ENCODE peak calls at places on chromosomes 13 and 19, in four cellular contexts. One of them, this sample, is unnamed. For H3K9me1, the result is how much of the 10 kb centered on the place peaks cover.

GRCh38 chr19:47240561-47240960 is 9.6 kb upstream of the BBC3 start:
- DNase-seq in endothelial cell of umbilical vein: no peak
- DNase-seq in keratinocyte: no peak
- DNase-seq in IMR-90: no peak
- DNase-seq in this sample: no peak

GRCh38 chr19:50465986-50466771 is 10.1 kb upstream of the EMC10 start:
- DNase-seq in IMR-90: no peak
- DNase-seq in keratinocyte: no peak
- DNase-seq in endothelial cell of umbilical vein: no peak
- DNase-seq in this sample: peak

GRCh38 chr13:102295316-102296048 is 106.4 kb downstream of the FGF14 start:
- DNase-seq in keratinocyte: no peak
- DNase-seq in endothelial cell of umbilical vein: no peak
- DNase-seq in IMR-90: peak
- DNase-seq in this sample: no peak

GRCh38 chr13:108220042-108220441 is 1.9 kb downstream of the ABHD13 start:
- DNase-seq in IMR-90: no peak
- DNase-seq in endothelial cell of umbilical vein: no peak
- DNase-seq in keratinocyte: peak
- DNase-seq in this sample: no peak

GRCh38 chr19:39599116-39599515 is 3.2 kb upstream of the LGALS13 start:
- DNase-seq in keratinocyte: no peak
- DNase-seq in endothelial cell of umbilical vein: peak
- DNase-seq in IMR-90: peak
- DNase-seq in this sample: peak

GRCh38 chr13:38814331-38814730 is 127.5 kb downstream of the FREM2 start:
- DNase-seq in keratinocyte: no peak
- DNase-seq in endothelial cell of umbilical vein: no peak
- DNase-seq in IMR-90: no peak
- DNase-seq in this sample: no peak

GRCh38 chr19:45995715-45996385 is 583 bp downstream of the CCDC61 start:
- DNase-seq in IMR-90: peak
- DNase-seq in endothelial cell of umbilical vein: no peak
- DNase-seq in keratinocyte: no peak
- DNase-seq in this sample: peak

GRCh38 chr19:44869728-44870470 is 21.2 kb upstream of the TOMM40 start:
- DNase-seq in IMR-90: peak
- DNase-seq in keratinocyte: no peak
- DNase-seq in endothelial cell of umbilical vein: peak
- DNase-seq in this sample: peak

DNA sequence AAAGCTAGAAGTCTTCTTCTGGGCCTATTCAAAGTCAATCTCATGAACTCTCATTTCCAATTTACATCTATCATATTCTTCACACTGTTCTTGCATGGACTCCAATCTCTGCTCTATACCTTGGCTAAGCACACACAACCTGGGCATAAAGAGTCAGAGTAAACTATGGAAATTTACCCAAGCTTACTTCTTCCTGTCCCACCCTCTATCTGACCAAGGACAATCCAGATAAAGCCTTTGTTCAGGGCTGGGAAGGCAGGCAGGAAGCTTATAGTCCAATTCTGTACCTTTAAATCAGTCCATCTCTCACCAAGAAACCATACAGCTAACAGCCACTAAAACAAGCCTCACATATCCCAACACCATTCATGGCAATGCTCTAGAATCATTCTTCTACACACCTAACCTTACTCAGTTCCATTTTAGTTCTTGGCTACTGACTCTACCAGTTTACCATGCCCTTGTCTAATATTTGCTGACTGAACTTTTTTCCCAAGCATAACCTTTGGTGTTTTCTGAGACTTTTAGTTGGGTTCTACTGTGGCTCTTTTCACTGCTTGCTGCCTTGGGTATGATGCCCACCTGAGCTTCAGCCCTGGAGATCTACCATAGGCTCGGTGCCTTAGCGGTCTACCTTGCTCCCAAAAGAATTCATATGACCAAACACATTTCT is 38.9 kb downstream of the N4BP2L2 start:
- DNase-seq in IMR-90: no peak
- DNase-seq in endothelial cell of umbilical vein: no peak
- DNase-seq in keratinocyte: no peak
- DNase-seq in this sample: no peak
- H3K9me1 ChIP-seq in IMR-90: under half
- H3K9me1 ChIP-seq in endothelial cell of umbilical vein: under half
- H3K9me1 ChIP-seq in keratinocyte: under half
- H3K9me1 ChIP-seq in this sample: under half

DNA sequence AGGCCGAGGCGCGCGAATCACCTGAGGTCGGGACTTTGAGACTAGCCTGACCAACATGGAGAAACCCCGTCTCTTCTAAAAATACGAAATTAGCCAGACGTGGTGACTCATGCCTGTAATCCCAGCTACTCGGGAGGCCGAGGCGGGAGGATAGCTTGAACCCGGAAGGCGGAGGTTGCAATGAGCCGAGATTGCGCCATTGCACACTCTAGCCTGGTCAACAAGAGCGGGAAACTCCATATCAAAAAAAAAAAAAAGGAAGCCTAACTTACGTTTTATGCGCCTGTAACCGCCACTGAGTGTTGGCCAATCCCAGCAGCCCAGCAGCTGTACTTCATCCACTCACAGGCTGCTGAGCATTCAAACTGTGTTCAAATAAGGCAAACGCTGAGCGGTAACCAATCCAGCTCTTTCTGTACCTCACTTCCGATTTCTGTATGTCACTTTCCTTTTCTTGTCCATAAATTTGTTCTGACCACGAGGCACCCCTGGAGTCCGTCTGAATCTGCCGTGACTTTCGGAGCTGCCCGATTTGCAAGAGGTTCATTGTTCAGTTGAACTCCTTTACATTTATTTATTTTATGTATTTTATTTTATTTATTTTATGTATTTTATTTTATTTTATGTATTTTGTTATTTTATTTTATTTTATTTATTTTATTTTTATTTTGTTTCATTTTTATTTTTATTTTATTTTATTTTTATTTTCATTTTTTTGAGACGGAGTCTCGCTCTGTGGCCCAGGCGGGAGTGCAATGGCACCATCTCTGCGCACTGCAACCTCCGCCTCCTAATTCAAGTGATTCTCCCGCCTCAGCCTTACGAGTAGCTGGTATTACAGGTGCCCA is 18.2 kb downstream of the DPRX start:
- DNase-seq in IMR-90: no peak
- DNase-seq in keratinocyte: no peak
- DNase-seq in endothelial cell of umbilical vein: no peak
- DNase-seq in this sample: no peak
- H3K9me1 ChIP-seq in IMR-90: under half
- H3K9me1 ChIP-seq in keratinocyte: under half
- H3K9me1 ChIP-seq in endothelial cell of umbilical vein: under half
- H3K9me1 ChIP-seq in this sample: under half

GRCh38 chr19:33201473-33201872 is 7.3 kb downstream of the LRP3 start:
- DNase-seq in IMR-90: no peak
- DNase-seq in endothelial cell of umbilical vein: no peak
- DNase-seq in keratinocyte: no peak
- DNase-seq in this sample: no peak
- H3K9me1 ChIP-seq in IMR-90: under half
- H3K9me1 ChIP-seq in endothelial cell of umbilical vein: under half
- H3K9me1 ChIP-seq in keratinocyte: under half
- H3K9me1 ChIP-seq in this sample: under half

GRCh38 chr19:4519521-4520277 is 1.4 kb upstream of the PLIN4 start:
- DNase-seq in keratinocyte: peak
- DNase-seq in IMR-90: no peak
- DNase-seq in endothelial cell of umbilical vein: no peak
- DNase-seq in this sample: no peak
- H3K9me1 ChIP-seq in keratinocyte: under half
- H3K9me1 ChIP-seq in IMR-90: under half
- H3K9me1 ChIP-seq in endothelial cell of umbilical vein: under half
- H3K9me1 ChIP-seq in this sample: under half

This sample was measured in K562.